ENCODE peak calls at places on chromosomes 3 and 15, in eight cellular contexts. H is CD4-positive, alpha-beta T cell; M is effector memory CD4-positive, alpha-beta T cell; V is Peyer's patch; O is CD8-positive, alpha-beta T cell; D is tibial nerve; B is psoas muscle; Z is H7. G is an unnamed sample.

GRCh38 chr3:171803044-171803443 is 7.2 kb downstream of the PLD1 start:
- DNase-seq in H (no peak), Z (no peak), V (no peak), O (no peak), B (no peak), M (no peak), D (no peak), G (no peak)

GRCh38 chr3:163601426-163601825 is 1476.9 kb downstream of the SI start:
- DNase-seq in Z (no peak), M (no peak), V (no peak), O (no peak), H (no peak), B (no peak), D (no peak), G (no peak)

GRCh38 chr15:62895905-62896316 is 146.6 kb upstream of the TPM1 start:
- DNase-seq in H (no peak), D (no peak), M (no peak), V (no peak), Z (no peak), O (no peak), B (no peak), G (no peak)

GRCh38 chr15:61337541-61337940 is 108.4 kb upstream of the RORA start:
- DNase-seq in B (no peak), O (no peak), H (no peak), D (no peak), M (no peak), Z (no peak), V (no peak), G (no peak)

GRCh38 chr15:80202641-80203360 is 49.2 kb downstream of the CTXND1 start:
- DNase-seq in B (no peak), D (no peak), O (no peak), Z (no peak), M (no peak), H (no peak), V (no peak), G (no peak)

GRCh38 chr3:4720316-4721075 is 227.3 kb downstream of the ITPR1 start:
- DNase-seq in H (no peak), O (no peak), B (peak; percentile 57), V (peak; percentile 29), D (peak; percentile 58), Z (peak; percentile 61), M (peak; percentile 9), G (peak; percentile 81)

GRCh38 chr15:73968461-73968860 is 23.6 kb downstream of the STOML1 start:
- DNase-seq in H (no peak), O (no peak), M (no peak), D (no peak), Z (no peak), V (no peak), B (no peak), G (no peak)

GRCh38 chr3:146589899-146590508 is 15.1 kb downstream of the PLSCR5 start:
- DNase-seq in O (no peak), H (no peak), B (no peak), Z (no peak), D (no peak), M (no peak), V (no peak), G (no peak)

GRCh38 chr15:50134524-50135024 is 15.5 kb upstream of the ATP8B4 start:
- DNase-seq in O (no peak), B (no peak), M (no peak), Z (no peak), V (no peak), D (no peak), H (no peak), G (no peak)

GRCh38 chr3:159273608-159274007 is 471.8 kb downstream of the MFSD1 start:
- DNase-seq in D (no peak), B (no peak), O (no peak), M (no peak), H (no peak), Z (peak; percentile 11), V (no peak), G (no peak)

GRCh38 chr3:73520931-73521461 is 103.7 kb downstream of the PDZRN3 start:
- DNase-seq in O (no peak), D (no peak), V (no peak), M (no peak), H (no peak), B (peak; percentile 62), Z (no peak), G (peak; percentile 52)

GRCh38 chr3:155012584-155012983 is 67.5 kb upstream of the MME start:
- DNase-seq in V (no peak), M (no peak), O (no peak), H (no peak), D (no peak), B (no peak), Z (no peak), G (no peak)

GRCh38 chr15:74206801-74207281 is 4.3 kb upstream of the STRA6 start:
- DNase-seq in H (no peak), O (no peak), V (no peak), M (no peak), B (no peak), D (no peak), Z (no peak), G (no peak)

DNA sequence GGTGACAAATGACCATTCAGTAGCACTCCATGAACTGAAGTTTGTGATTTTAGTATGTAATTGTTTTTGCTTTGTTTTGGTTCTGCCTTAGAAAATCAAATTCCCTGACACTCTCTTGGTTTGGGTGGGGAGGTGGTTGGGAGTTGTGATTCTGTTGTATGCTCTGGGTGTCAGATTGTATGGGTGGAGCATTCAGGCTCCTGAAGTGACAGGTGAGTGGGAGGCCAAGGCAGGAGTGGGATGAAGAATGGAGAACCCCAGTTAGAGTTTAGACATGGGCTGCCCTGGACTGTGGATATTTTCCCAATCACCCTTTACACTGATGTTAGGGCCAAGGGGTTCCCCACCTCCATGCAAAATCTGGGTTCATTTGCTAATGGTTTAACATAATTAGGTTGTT is 83.6 kb downstream of the ARPP21 start:
- DNase-seq in Z (no peak), V (no peak), M (no peak), H (no peak), B (no peak), D (no peak), O (no peak), G (no peak)
- H3K27me3 ChIP-seq in Z (peaks cover 44% of the 10 kb centered on the region), V (no peaks in the 10 kb centered on the region), M (no peaks in the 10 kb centered on the region), H (no peaks in the 10 kb centered on the region), B (no peaks in the 10 kb centered on the region), D (no peaks in the 10 kb centered on the region), O (no peaks in the 10 kb centered on the region), G (no peaks in the 10 kb centered on the region)

DNA sequence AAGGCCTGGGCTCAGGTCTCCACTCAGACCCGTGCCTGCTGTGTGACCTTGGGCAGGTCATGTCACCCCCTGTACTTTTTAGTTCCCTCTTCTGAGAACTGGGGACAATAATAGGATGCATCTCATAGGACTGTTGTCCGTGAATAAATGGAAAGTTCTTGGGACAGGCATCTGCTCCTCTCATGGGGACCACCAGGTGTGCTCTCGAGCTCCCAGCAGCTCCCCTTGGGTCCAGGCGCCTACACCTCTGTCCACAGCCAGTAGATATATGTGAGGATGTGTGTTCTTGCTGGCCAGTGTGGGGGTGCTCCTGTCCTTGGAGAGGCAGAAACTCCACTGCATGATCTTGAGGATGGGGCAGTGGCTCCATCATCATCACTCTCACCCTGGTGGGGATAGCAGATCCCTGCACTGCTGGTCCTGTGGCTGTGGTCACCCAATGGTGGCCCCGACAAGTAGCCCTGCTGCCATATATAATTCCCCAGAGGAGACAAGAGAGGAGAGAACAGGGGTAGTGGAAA is 257.6 kb upstream of the TLE3 start:
- DNase-seq in O (no peak), B (no peak), H (no peak), M (no peak), V (no peak), Z (peak; percentile 68), D (no peak), G (no peak)
- H3K27me3 ChIP-seq in O (no peaks in the 10 kb centered on the region), B (peaks cover 4% of the 10 kb centered on the region), H (no peaks in the 10 kb centered on the region), M (no peaks in the 10 kb centered on the region), V (no peaks in the 10 kb centered on the region), Z (no peaks in the 10 kb centered on the region), D (no peaks in the 10 kb centered on the region), G (no peaks in the 10 kb centered on the region)

DNA sequence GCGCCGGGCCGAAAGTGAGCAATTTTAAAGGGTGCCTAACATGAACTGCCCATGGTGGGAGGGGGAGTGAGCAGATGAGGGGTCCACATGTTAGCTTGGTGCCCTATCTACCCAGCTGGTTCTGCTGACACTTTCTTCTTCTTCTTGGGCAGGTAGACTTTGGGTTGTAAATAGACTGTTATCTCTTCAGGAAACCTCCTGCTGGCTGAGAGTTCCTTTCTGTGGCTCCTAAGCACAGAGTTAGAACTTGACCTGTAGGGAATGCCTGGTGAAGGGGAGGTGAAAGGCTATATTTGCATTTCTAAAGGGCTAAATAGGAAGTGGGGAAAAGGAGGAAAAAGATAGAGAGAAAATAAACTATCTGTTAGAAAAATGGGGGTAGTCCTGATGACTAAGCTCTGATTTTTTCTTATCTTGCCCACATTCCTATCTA is 521.4 kb upstream of the TGFBR2 start:
- DNase-seq in V (no peak), H (no peak), O (no peak), B (no peak), D (no peak), M (no peak), Z (peak; percentile 17), G (no peak)
- H3K27me3 ChIP-seq in V (no peaks in the 10 kb centered on the region), H (peaks cover 8% of the 10 kb centered on the region), O (no peaks in the 10 kb centered on the region), B (no peaks in the 10 kb centered on the region), D (no peaks in the 10 kb centered on the region), M (no peaks in the 10 kb centered on the region), Z (peaks cover 58% of the 10 kb centered on the region), G (no peaks in the 10 kb centered on the region)

DNA sequence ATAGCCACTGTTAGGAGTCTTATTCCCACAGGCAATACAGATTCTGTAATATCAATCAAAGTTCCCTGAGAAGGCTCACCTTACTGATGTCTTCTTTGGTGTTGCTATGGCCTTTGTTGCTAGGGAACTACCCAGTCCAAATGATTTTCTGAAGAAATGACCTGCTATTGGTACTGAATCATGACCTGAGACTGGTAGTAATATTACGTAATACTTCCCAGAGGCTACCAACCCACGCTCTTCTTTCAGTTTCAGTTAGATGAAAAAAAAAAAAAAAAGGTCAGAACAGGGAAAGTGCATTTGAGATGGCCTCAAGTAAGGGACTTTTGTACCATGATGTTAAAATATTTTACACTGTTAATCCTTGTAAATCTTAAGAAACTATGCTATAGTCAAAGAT is 1092.5 kb upstream of the EPHA6 start:
- DNase-seq in B (no peak), D (no peak), V (no peak), M (no peak), Z (no peak), H (no peak), O (no peak), G (no peak)
- H3K27me3 ChIP-seq in B (no peaks in the 10 kb centered on the region), D (no peaks in the 10 kb centered on the region), V (no peaks in the 10 kb centered on the region), M (no peaks in the 10 kb centered on the region), Z (no peaks in the 10 kb centered on the region), H (no peaks in the 10 kb centered on the region), O (no peaks in the 10 kb centered on the region), G (no peaks in the 10 kb centered on the region)

G was measured in dorsolateral prefrontal cortex.